ENCODE peak calls at places on chromosomes 6 and 20, in ten cellular contexts. K is CD4-positive, alpha-beta T cell; Y is stimulated activated CD4-positive, alpha-beta T cell treated with anti-CD3 and anti-CD28 coated beads, Interleukin-1b, Interleukin-23, amount 100 ng/mL, for 1 hour; P is NCI-H1930; V is activated CD4-positive, alpha-beta T cell treated with anti-CD3 and anti-CD28 coated beads, Interleukin-2, amount 50 U/mL, for 4 hours; Z is substantia nigra; N is RWPE1; W is stomach; H is C1 segment of cervical spinal cord; C is T-helper 17 cell. I is an unnamed sample.
A peak's percentile ranks its signal among the peaks of the same experiment; 100 is the strongest.

GRCh38 chr20:48230251-48230650 is 445.0 kb upstream of the SULF2 start:
- DNase-seq in H (no peak), Z (no peak), P (no peak), N (no peak), W (no peak), Y (no peak), C (no peak), V (no peak), K (no peak), I (no peak)

GRCh38 chr20:62368629-62369507 is 1.8 kb upstream of the LAMA5 start:
- DNase-seq in H (no peak), C (no peak), Z (no peak), P (no peak), K (no peak), W (peak; percentile 47), N (peak; percentile 84), V (no peak), Y (no peak), I (peak; percentile 34)

GRCh38 chr20:62641749-62642665 is at the start of gene SLCO4A1:
- DNase-seq in N (peak; percentile 94), V (peak; percentile 84), Z (no peak), P (peak; percentile 89), Y (peak; percentile 79), H (no peak), W (peak; percentile 90), C (peak; percentile 82), K (peak; percentile 69), I (peak; percentile 58)

GRCh38 chr6:98823428-98823827 is 10.9 kb upstream of the POU3F2 start:
- DNase-seq in N (no peak), Y (no peak), V (no peak), P (no peak), K (no peak), H (no peak), W (no peak), C (no peak), Z (no peak), I (no peak)

GRCh38 chr6:146286976-146287375 is 256.7 kb upstream of the RAB32 start:
- DNase-seq in K (no peak), H (no peak), P (no peak), W (no peak), V (no peak), C (no peak), N (no peak), Z (no peak), Y (no peak), I (no peak)

GRCh38 chr20:4406627-4407026 is 315.1 kb upstream of the PRND start:
- DNase-seq in W (no peak), Y (no peak), Z (no peak), H (no peak), C (no peak), N (peak; percentile 90), P (no peak), K (no peak), V (no peak), I (no peak)

GRCh38 chr6:3899061-3899460 is 49.9 kb downstream of the FAM50B start:
- DNase-seq in P (no peak), Y (no peak), C (no peak), Z (no peak), K (no peak), H (no peak), V (no peak), W (no peak), N (no peak), I (no peak)

GRCh38 chr6:54236984-54237383 is 71.3 kb upstream of the TINAG start:
- DNase-seq in K (no peak), V (no peak), Y (no peak), P (no peak), W (no peak), N (no peak), C (no peak), Z (no peak), H (no peak), I (no peak)

GRCh38 chr20:61014486-61014885 is 237.6 kb upstream of the CDH4 start:
- DNase-seq in P (no peak), N (no peak), Z (no peak), V (no peak), C (no peak), Y (no peak), W (no peak), K (no peak), H (no peak), I (no peak)

GRCh38 chr6:163335671-163336545 is 78.6 kb upstream of the QKI start:
- DNase-seq in Z (no peak), W (no peak), Y (no peak), N (no peak), V (no peak), C (no peak), K (no peak), H (no peak), P (no peak), I (no peak)

GRCh38 chr6:154284313-154284853 is 72.2 kb downstream of the IPCEF1 start:
- DNase-seq in P (no peak), V (no peak), C (no peak), K (no peak), Z (no peak), N (no peak), H (no peak), W (no peak), Y (no peak), I (no peak)

I was measured in GOT3.